ENCODE peak calls at places on chromosome 11, in nine cellular contexts. W is sigmoid colon; F is OCI-LY7; T is IMR-90; Q is CD8-positive, alpha-beta T cell; R is transverse colon; M is Panc1; D is aorta; X is astrocyte. U is an unnamed sample.

GRCh38 chr11:104256525-104256924 is 92.6 kb upstream of the PDGFD start:
- DNase-seq in F (no peak), X (no peak), Q (no peak), W (no peak), R (no peak), D (no peak), T (peak; percentile 13), M (no peak), U (no peak)

GRCh38 chr11:46675288-46675851 is 25.0 kb downstream of the ARHGAP1 start:
- DNase-seq in D (peak; percentile 81), X (peak; percentile 63), R (peak; percentile 68), Q (no peak), W (peak; percentile 90), F (no peak), M (no peak), T (peak; percentile 72), U (peak; percentile 44)

GRCh38 chr11:2076441-2076840 is 62.7 kb downstream of the IGF2 start:
- DNase-seq in R (no peak), Q (no peak), X (no peak), W (no peak), F (no peak), T (no peak), D (no peak), M (no peak), U (no peak)

GRCh38 chr11:123526918-123527317 is 96.8 kb downstream of the GRAMD1B start:
- DNase-seq in F (no peak), T (no peak), Q (no peak), R (no peak), X (no peak), W (no peak), M (no peak), D (no peak), U (no peak)

GRCh38 chr11:6442441-6442840 is 1.7 kb upstream of the HPX start:
- DNase-seq in M (no peak), X (no peak), T (no peak), W (no peak), D (no peak), F (no peak), Q (no peak), R (no peak), U (no peak)

GRCh38 chr11:27100534-27100933 is 59.9 kb downstream of the BBOX1 start:
- DNase-seq in X (peak; percentile 52), T (no peak), F (no peak), W (no peak), M (no peak), D (no peak), R (no peak), Q (no peak), U (no peak)

GRCh38 chr11:78416285-78417174 is 1.1 kb downstream of the GAB2 start:
- DNase-seq in Q (peak; percentile 38), X (peak; percentile 73), R (peak; percentile 86), D (peak; percentile 92), M (peak; percentile 67), F (peak; percentile 75), T (peak; percentile 87), W (peak; percentile 95), U (peak; percentile 90)

GRCh38 chr11:11297578-11297977 is 55.5 kb downstream of the CSNK2A3 start:
- DNase-seq in Q (no peak), T (peak; percentile 29), D (no peak), R (no peak), W (no peak), F (no peak), M (no peak), X (no peak), U (no peak)

GRCh38 chr11:68012843-68013610 is 2.9 kb downstream of the ALDH3B1 start:
- DNase-seq in X (peak; percentile 96), Q (no peak), M (no peak), F (no peak), D (peak; percentile 40), T (peak; percentile 95), W (no peak), R (no peak), U (no peak)

GRCh38 chr11:85803920-85804319 is 7.0 kb downstream of the SYTL2 start:
- DNase-seq in W (no peak), T (no peak), Q (no peak), R (no peak), X (no peak), M (no peak), F (no peak), D (no peak), U (no peak)

GRCh38 chr11:70612459-70613141 is 214.3 kb downstream of the CTTN start:
- DNase-seq in M (no peak), W (no peak), D (peak; percentile 11), T (no peak), R (no peak), Q (no peak), X (no peak), F (no peak), U (no peak)

GRCh38 chr11:22681281-22681812 is 14.9 kb downstream of the GAS2 start:
- DNase-seq in Q (no peak), M (no peak), X (no peak), D (no peak), T (no peak), R (no peak), W (no peak), F (no peak), U (no peak)

GRCh38 chr11:96567193-96567592 is 177.4 kb downstream of the JRKL start:
- DNase-seq in D (no peak), M (no peak), R (no peak), X (no peak), Q (no peak), T (no peak), W (no peak), F (no peak), U (no peak)

GRCh38 chr11:4665424-4665823 is 21.6 kb downstream of the OR51E1 start:
- DNase-seq in F (no peak), R (no peak), W (no peak), X (peak; percentile 6), D (no peak), M (no peak), T (peak; percentile 76), Q (no peak), U (no peak)

DNA sequence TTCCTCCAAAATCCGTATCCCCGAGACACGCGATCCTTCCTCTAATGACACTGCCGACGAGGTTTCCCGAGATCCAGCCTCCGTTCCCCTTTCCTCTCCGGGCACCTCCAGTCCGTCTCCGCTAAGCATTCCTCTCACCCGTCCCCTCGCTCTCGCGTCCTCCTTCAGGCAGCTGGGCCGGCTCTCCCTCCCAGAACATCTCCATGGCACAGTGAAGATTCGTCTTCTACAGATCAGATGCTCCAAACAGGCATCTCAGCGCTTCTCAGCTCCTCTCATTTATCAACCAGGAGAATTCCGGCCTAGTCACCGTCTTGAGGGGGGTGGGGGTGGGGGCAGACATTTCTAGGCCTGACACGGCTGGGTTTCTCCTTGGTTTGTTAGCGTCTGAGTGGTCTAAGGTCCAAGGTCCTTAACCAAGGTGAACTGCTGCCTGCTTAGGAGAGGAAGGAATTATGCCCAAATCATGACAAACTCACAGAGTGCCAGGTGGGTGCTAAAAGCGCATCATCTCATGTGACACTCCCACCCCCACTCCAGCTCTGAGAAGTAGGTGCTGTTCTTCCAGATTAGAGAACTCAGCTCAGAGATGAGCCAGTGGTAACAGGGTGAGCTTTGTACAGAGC is at the start of gene SPTBN2:
- DNase-seq in Q (no peak), M (no peak), W (peak; percentile 60), D (no peak), R (peak; percentile 16), X (peak; percentile 9), T (no peak), F (peak; percentile 36), U (no peak)
- H3K27ac ChIP-seq in Q (no peak within 1 kb of the TSS), M (no peak within 1 kb of the TSS), W (no peak within 1 kb of the TSS), D (no peak within 1 kb of the TSS), R (no peak within 1 kb of the TSS), X (no peak within 1 kb of the TSS), T (no peak within 1 kb of the TSS), F (no peak within 1 kb of the TSS), U (peak within 1 kb of the TSS; percentile 3)

GRCh38 chr11:64044730-64045386 is 9.1 kb downstream of the FLRT1 start:
- DNase-seq in M (no peak), W (peak; percentile 79), X (no peak), Q (no peak), R (no peak), T (no peak), F (no peak), D (no peak), U (no peak)

GRCh38 chr11:64045700-64046099 is 10.0 kb downstream of the FLRT1 start:
- DNase-seq in X (no peak), D (no peak), Q (no peak), M (no peak), R (no peak), W (no peak), T (no peak), F (no peak), U (no peak)

GRCh38 chr11:64051297-64051696 is 15.6 kb downstream of the FLRT1 start:
- DNase-seq in R (no peak), T (no peak), M (no peak), W (no peak), Q (no peak), D (no peak), X (no peak), F (no peak), U (no peak)

GRCh38 chr11:64049509-64049908 is 13.8 kb downstream of the FLRT1 start:
- DNase-seq in D (no peak), F (no peak), X (no peak), W (no peak), R (no peak), M (no peak), Q (no peak), T (no peak), U (no peak)

DNA sequence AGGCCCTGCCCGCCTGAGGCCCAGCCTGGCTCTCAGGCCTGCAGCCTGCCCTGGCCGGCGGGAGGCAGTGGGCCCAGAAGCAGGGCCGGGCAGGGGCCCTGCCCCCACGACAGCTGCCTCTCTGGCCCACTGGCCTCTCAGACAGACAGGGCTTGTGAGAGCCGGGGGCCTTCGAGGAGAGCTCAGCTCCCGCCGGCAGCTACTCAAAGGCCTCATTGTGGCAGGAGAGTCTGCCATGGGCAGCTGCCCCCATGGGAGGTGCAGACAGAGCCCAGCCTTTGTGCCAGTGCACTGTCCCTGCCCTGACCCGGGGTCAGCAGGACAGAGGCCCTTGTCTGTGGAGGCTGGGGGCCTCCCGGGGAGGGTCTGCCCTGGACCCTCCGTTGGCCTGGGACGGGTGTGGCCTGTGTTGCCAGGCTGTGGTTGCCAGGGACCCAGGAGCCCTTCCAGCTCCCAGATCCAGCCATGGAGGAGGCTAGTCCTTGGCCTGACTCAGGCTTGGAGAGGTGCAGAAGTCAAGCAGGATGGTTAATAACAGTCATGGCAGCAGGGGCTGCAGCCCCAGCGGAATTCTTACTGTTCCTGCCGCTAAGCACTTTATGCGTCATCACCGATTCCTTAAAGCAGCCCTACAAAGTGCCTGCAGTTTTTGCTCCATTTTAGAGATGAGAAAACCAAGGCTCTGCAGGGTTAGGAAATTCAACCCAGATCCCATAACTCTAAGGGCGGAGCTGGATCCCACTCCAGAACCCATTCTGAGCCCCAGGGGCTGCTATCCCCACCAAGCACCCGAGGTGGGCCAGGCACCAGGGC is 12.5 kb downstream of the FLRT1 start:
- DNase-seq in R (no peak), M (no peak), T (no peak), W (peak; percentile 84), Q (no peak), D (no peak), F (no peak), X (no peak), U (peak; percentile 98)
- H3K27ac ChIP-seq in R (peak overlapping the region; percentile 12), M (no peak overlapping the region), T (no peak overlapping the region), W (no peak overlapping the region), Q (no peak overlapping the region), D (no peak overlapping the region), F (no peak overlapping the region), X (no peak overlapping the region), U (peak overlapping the region; percentile 93)

GRCh38 chr11:74434528-74434927 is 32.8 kb downstream of the KCNE3 start:
- DNase-seq in Q (no peak), M (no peak), W (no peak), F (no peak), T (peak; percentile 77), X (no peak), R (peak; percentile 45), D (no peak), U (no peak)
- H3K27ac ChIP-seq in Q (no peak overlapping the region), M (no peak overlapping the region), W (no peak overlapping the region), F (no peak overlapping the region), T (no peak overlapping the region), X (no peak overlapping the region), R (peak overlapping the region; percentile 34), D (no peak overlapping the region), U (no peak overlapping the region)

GRCh38 chr11:64996710-64997380 is at the start of gene BATF2:
- DNase-seq in T (peak; percentile 83), D (peak; percentile 87), W (peak; percentile 92), Q (no peak), X (peak; percentile 44), F (peak; percentile 62), R (peak; percentile 90), M (no peak), U (peak; percentile 54)
- H3K27ac ChIP-seq in T (peak within 1 kb of the TSS; percentile 2), D (no peak within 1 kb of the TSS), W (peak within 1 kb of the TSS; percentile 53), Q (no peak within 1 kb of the TSS), X (no peak within 1 kb of the TSS), F (no peak within 1 kb of the TSS), R (peak within 1 kb of the TSS; percentile 75), M (peak within 1 kb of the TSS; percentile 79), U (peak within 1 kb of the TSS; percentile 56)

U was measured in substantia nigra.